ENCODE peak calls at places on chromosome 16, in seven cellular contexts. I is lower lobe of right lung; F is activated CD8-positive, alpha-beta T cell treated with anti-CD3 and anti-CD28 coated beads for 36 hours; U is HFFc6; R is epithelial cell of esophagus; W is NB4; B is fibroblast of the aortic adventitia. Z is an unnamed sample.

GRCh38 chr16:70157105-70157476 is 16.5 kb upstream of the CLEC18C start:
- DNase-seq in U (no peak), B (no peak), I (no peak), F (no peak), W (no peak), R (no peak), Z (no peak)

GRCh38 chr16:397135-397661 is at the start of gene NME4:
- DNase-seq in B (no peak), F (peak; percentile 21), R (peak; percentile 22), U (no peak), I (no peak), W (peak; percentile 61), Z (no peak)

GRCh38 chr16:87995644-87996043 is 44.4 kb downstream of the BANP start:
- DNase-seq in U (no peak), B (no peak), F (no peak), I (no peak), W (no peak), R (no peak), Z (no peak)

GRCh38 chr16:71439531-71439930 is 2.3 kb downstream of the TLE7 start:
- DNase-seq in F (no peak), B (no peak), I (no peak), R (no peak), U (no peak), W (no peak), Z (no peak)

GRCh38 chr16:70689970-70690905 is 4.4 kb upstream of the MTSS2 start:
- DNase-seq in F (no peak), R (no peak), I (no peak), U (no peak), B (no peak), W (no peak), Z (no peak)

GRCh38 chr16:80806957-80807356 is 2.6 kb upstream of the CDYL2 start:
- DNase-seq in W (peak; percentile 43), R (peak; percentile 86), B (peak; percentile 39), U (peak; percentile 79), I (no peak), F (peak; percentile 84), Z (peak; percentile 84)

GRCh38 chr16:66324785-66325184 is 41.7 kb upstream of the CDH5 start:
- DNase-seq in R (peak; percentile 53), W (peak; percentile 48), B (no peak), F (peak; percentile 7), I (no peak), U (peak; percentile 29), Z (peak; percentile 28)

GRCh38 chr16:75192606-75193264 is 14.2 kb downstream of the CTRB2 start:
- DNase-seq in I (no peak), B (no peak), R (peak; percentile 54), W (no peak), U (no peak), F (no peak), Z (no peak)

GRCh38 chr16:82037251-82037650 is 2.2 kb downstream of the HSD17B2 start:
- DNase-seq in B (no peak), I (no peak), F (no peak), R (no peak), U (no peak), W (no peak), Z (peak; percentile 60)

GRCh38 chr16:2745961-2746360 is 6.5 kb upstream of the SRRM2 start:
- DNase-seq in W (no peak), B (no peak), I (peak; percentile 18), F (no peak), R (no peak), U (no peak), Z (no peak)

GRCh38 chr16:69469807-69470561 is 45.6 kb downstream of the CYB5B start:
- DNase-seq in W (peak; percentile 62), I (no peak), U (no peak), F (peak; percentile 73), R (no peak), B (no peak), Z (no peak)

GRCh38 chr16:49620158-49620867 is 235.6 kb downstream of the ZNF423 start:
- DNase-seq in W (peak; percentile 86), B (peak; percentile 81), R (no peak), U (peak; percentile 17), F (no peak), I (no peak), Z (peak; percentile 76)

GRCh38 chr16:27921134-27921533 is 142.4 kb downstream of the GSG1L start:
- DNase-seq in U (no peak), I (no peak), R (no peak), B (no peak), W (no peak), F (no peak), Z (no peak)

GRCh38 chr16:81547194-81547918 is 102.7 kb downstream of the CMIP start:
- DNase-seq in W (peak; percentile 60), I (peak; percentile 40), R (no peak), F (no peak), U (no peak), B (no peak), Z (no peak)

GRCh38 chr16:29198231-29198630 is 208.3 kb downstream of the NPIPB11 start:
- DNase-seq in B (no peak), R (no peak), I (no peak), W (no peak), F (no peak), U (no peak), Z (no peak)

GRCh38 chr16:13936596-13937081 is 16.7 kb downstream of the ERCC4 start:
- DNase-seq in R (peak; percentile 80), W (peak; percentile 72), I (no peak), F (peak; percentile 7), B (peak; percentile 70), U (peak; percentile 57), Z (peak; percentile 43)

GRCh38 chr16:23149993-23150364 is 727 bp upstream of the USP31 start:
- DNase-seq in U (no peak), R (no peak), B (no peak), F (no peak), W (no peak), I (no peak), Z (no peak)

GRCh38 chr16:83215417-83216001 is 588.7 kb downstream of the CDH13 start:
- DNase-seq in I (no peak), W (peak; percentile 68), R (peak; percentile 48), U (peak; percentile 15), F (peak; percentile 64), B (peak; percentile 34), Z (peak; percentile 32)

GRCh38 chr16:13507530-13507929 is 412.4 kb upstream of the ERCC4 start:
- DNase-seq in R (peak; percentile 4), F (no peak), I (no peak), U (no peak), W (peak; percentile 9), B (no peak), Z (no peak)

GRCh38 chr16:89401641-89402445 is 88.5 kb downstream of the ANKRD11 start:
- DNase-seq in I (no peak), R (no peak), F (no peak), W (no peak), U (peak; percentile 71), B (peak; percentile 75), Z (no peak)

GRCh38 chr16:73713301-73713700 is 583.3 kb upstream of the PSMD7 start:
- DNase-seq in U (no peak), B (no peak), R (no peak), I (no peak), W (no peak), F (no peak), Z (no peak)

GRCh38 chr16:35629001-35629400 is 2169.6 kb downstream of the TP53TG3F start:
- DNase-seq in R (no peak), B (no peak), U (no peak), W (no peak), F (no peak), I (no peak), Z (no peak)

GRCh38 chr16:30666681-30667080 is 8.4 kb downstream of the FBRS start:
- DNase-seq in F (no peak), U (no peak), B (no peak), W (no peak), R (no peak), I (no peak), Z (no peak)

DNA sequence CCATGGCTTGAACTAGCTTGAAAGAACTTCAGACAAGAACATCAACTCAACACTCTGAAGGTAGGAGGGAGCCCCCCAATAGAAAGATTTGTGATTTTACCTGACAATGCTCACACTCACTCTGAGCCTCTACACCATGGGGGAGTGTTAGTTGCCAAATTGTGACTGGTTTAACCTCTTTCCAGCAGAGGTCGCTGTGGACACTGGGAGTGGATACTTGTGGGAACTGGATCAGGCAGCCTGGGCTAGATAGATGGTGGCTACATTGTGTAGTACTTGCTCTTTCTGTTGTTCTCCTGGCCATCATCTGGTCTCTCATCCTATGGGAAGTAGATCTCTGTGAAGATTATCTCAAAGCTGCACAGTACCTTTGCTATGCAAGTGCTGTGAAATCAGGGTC is 2.9 kb downstream of the SMPD3 start:
- DNase-seq in W (peak; percentile 83), R (peak; percentile 80), U (peak; percentile 38), F (peak; percentile 72), B (no peak), I (no peak), Z (peak; percentile 25)
- TF ChIP-seq CTCF in W (peak; percentile 89), R (peak; percentile 84), U (peak; percentile 82), F (peak; percentile 69), B (no peak), I (peak; percentile 50), Z (peak; percentile 66)

GRCh38 chr16:86834451-86835035 is 256.2 kb downstream of the FOXL1 start:
- DNase-seq in R (no peak), I (no peak), F (no peak), B (peak; percentile 25), U (peak; percentile 82), W (peak; percentile 25), Z (peak; percentile 58)
- TF ChIP-seq CTCF in R (peak; percentile 21), I (no peak), F (no peak), B (peak; percentile 11), U (peak; percentile 59), W (no peak), Z (peak; percentile 62)

GRCh38 chr16:11973065-11973464 is 3.5 kb upstream of the SNX29 start:
- DNase-seq in U (no peak), B (no peak), R (peak; percentile 55), W (no peak), I (no peak), F (no peak), Z (no peak)

GRCh38 chr16:11976850-11977205 is 294 bp downstream of the SNX29 start:
- DNase-seq in W (no peak), R (no peak), I (no peak), U (no peak), B (no peak), F (no peak), Z (no peak)

GRCh38 chr16:11967195-11967911 is 2.3 kb downstream of the TNFRSF17 start:
- DNase-seq in U (no peak), I (no peak), W (no peak), B (no peak), F (no peak), R (no peak), Z (no peak)

GRCh38 chr16:11968577-11968976 is 3.6 kb downstream of the TNFRSF17 start:
- DNase-seq in W (no peak), R (no peak), F (no peak), B (no peak), U (no peak), I (no peak), Z (no peak)

GRCh38 chr16:11972128-11972527 is 4.4 kb upstream of the SNX29 start:
- DNase-seq in R (no peak), I (no peak), F (no peak), W (peak; percentile 22), B (no peak), U (no peak), Z (no peak)
- TF ChIP-seq CTCF in R (peak; percentile 6), I (no peak), F (no peak), W (peak; percentile 28), B (no peak), U (peak; percentile 38), Z (peak; percentile 49)

DNA sequence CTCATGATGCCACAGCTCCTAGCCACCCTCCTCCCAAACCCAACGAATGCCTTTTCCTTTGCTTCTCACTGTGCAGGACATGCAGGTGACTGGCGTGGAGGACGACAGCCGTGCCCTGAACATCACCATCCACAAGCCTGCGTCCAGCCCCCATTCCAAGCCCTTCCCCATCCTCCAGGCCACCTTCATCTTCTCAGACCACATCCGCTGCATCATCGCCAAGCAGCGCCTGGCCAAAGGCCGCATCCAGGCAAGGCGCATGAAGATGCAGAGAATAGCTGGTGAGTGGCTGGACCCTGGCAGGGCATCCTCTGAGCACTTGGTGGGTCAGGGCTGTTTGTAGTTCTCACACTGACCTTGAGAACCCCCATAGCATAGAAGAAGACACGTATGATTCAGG is 132.3 kb downstream of the SOCS1 start:
- DNase-seq in F (no peak), U (no peak), R (no peak), B (no peak), I (no peak), W (no peak), Z (no peak)
- TF ChIP-seq CTCF in F (no peak), U (no peak), R (no peak), B (no peak), I (no peak), W (no peak), Z (no peak)